ENCODE peak calls at places on chromosome X, in six cellular contexts. R is HCT116, P is H1, W is GM12878, N is K562, L is HepG2. G is an unnamed sample.

GRCh38 chrX:1600406-1601050 is 9.1 kb downstream of the AKAP17A start:
- DNase-seq in R (no peak), P (no peak), W (no peak), N (no peak), L (no peak), G (no peak)

GRCh38 chrX:19924285-19924684 is 36.9 kb upstream of the SH3KBP1 start:
- DNase-seq in R (no peak), P (no peak), W (no peak), N (no peak), L (no peak), G (no peak)

GRCh38 chrX:17635231-17635630 is 102.1 kb upstream of the SCML1 start:
- DNase-seq in R (no peak), P (peak; percentile 66), W (no peak), N (no peak), L (no peak), G (peak; percentile 93)

GRCh38 chrX:63434665-63435064 is 83.5 kb upstream of the SPIN4 start:
- DNase-seq in R (peak; percentile 18), P (no peak), W (no peak), N (peak; percentile 85), L (no peak), G (peak; percentile 60)

GRCh38 chrX:6861456-6861855 is 286.1 kb upstream of the STS start:
- DNase-seq in R (no peak), P (no peak), W (no peak), N (no peak), L (no peak), G (no peak)

GRCh38 chrX:133215747-133216146 is 2.4 kb downstream of the TFDP3 start:
- DNase-seq in R (no peak), P (no peak), W (no peak), N (peak; percentile 29), L (peak; percentile 8), G (peak; percentile 9)

GRCh38 chrX:6954836-6955235 is 192.7 kb upstream of the STS start:
- DNase-seq in R (no peak), P (no peak), W (no peak), N (no peak), L (no peak), G (no peak)

GRCh38 chrX:3320471-3321046 is 25.9 kb downstream of the MXRA5 start:
- DNase-seq in R (no peak), P (no peak), W (no peak), N (no peak), L (no peak), G (no peak)

GRCh38 chrX:9282325-9282724 is 182.5 kb upstream of the TBL1X start:
- DNase-seq in R (no peak), P (no peak), W (no peak), N (no peak), L (no peak), G (no peak)

GRCh38 chrX:20300822-20301221 is 34.1 kb upstream of the RPS6KA3 start:
- DNase-seq in R (no peak), P (no peak), W (no peak), N (no peak), L (no peak), G (no peak)

GRCh38 chrX:17359500-17359899 is 15.5 kb upstream of the NHS start:
- DNase-seq in R (no peak), P (no peak), W (no peak), N (no peak), L (no peak), G (no peak)

GRCh38 chrX:50700921-50701320 is 113.1 kb downstream of the SHROOM4 start:
- DNase-seq in R (no peak), P (no peak), W (no peak), N (no peak), L (no peak), G (peak; percentile 38)

GRCh38 chrX:20116575-20117240 is at the start of gene MAP7D2:
- DNase-seq in R (no peak), P (peak; percentile 52), W (no peak), N (no peak), L (peak; percentile 2), G (no peak)

GRCh38 chrX:34058005-34058404 is 74.1 kb downstream of the FAM47A start:
- DNase-seq in R (no peak), P (peak; percentile 33), W (no peak), N (no peak), L (no peak), G (no peak)

GRCh38 chrX:16610121-16610565 is 39.8 kb upstream of the S100G start:
- DNase-seq in R (no peak), P (no peak), W (no peak), N (no peak), L (no peak), G (no peak)

GRCh38 chrX:111568356-111568755 is 56.9 kb downstream of the SERTM2 start:
- DNase-seq in R (peak; percentile 6), P (no peak), W (no peak), N (peak; percentile 24), L (peak; percentile 0), G (no peak)

GRCh38 chrX:28303486-28303885 is 283.8 kb upstream of the IL1RAPL1 start:
- DNase-seq in R (no peak), P (no peak), W (no peak), N (no peak), L (no peak), G (no peak)

GRCh38 chrX:53354669-53355068 is 67.8 kb downstream of the SMC1A start:
- DNase-seq in R (no peak), P (no peak), W (no peak), N (peak; percentile 19), L (no peak), G (no peak)

GRCh38 chrX:30950391-30950790 is 61.3 kb upstream of the TAB3 start:
- DNase-seq in R (no peak), P (no peak), W (no peak), N (no peak), L (no peak), G (no peak)

GRCh38 chrX:15931362-15931761 is 76.7 kb upstream of the AP1S2 start:
- DNase-seq in R (no peak), P (no peak), W (no peak), N (no peak), L (no peak), G (no peak)

GRCh38 chrX:54357414-54358377 is at the start of gene WNK3:
- DNase-seq in R (no peak), P (peak; percentile 80), W (no peak), N (no peak), L (peak; percentile 0), G (peak; percentile 82)

GRCh38 chrX:1242901-1243402 is 25.7 kb upstream of the CSF2RA start:
- DNase-seq in R (no peak), P (no peak), W (peak; percentile 51), N (no peak), L (no peak), G (no peak)

GRCh38 chrX:27583976-27584375 is 6.2 kb upstream of the DCAF8L2 start:
- DNase-seq in R (no peak), P (no peak), W (no peak), N (no peak), L (no peak), G (no peak)

GRCh38 chrX:102154218-102154860 is 1.4 kb downstream of the BEX5 start:
- DNase-seq in R (no peak), P (peak; percentile 48), W (no peak), N (no peak), L (no peak), G (no peak)

GRCh38 chrX:21960569-21960968 is 20.1 kb downstream of the SMS start:
- DNase-seq in R (no peak), P (no peak), W (no peak), N (peak; percentile 37), L (peak; percentile 27), G (no peak)

GRCh38 chrX:107571296-107571998 is 56.9 kb upstream of the PRPS1 start:
- DNase-seq in R (peak; percentile 8), P (no peak), W (no peak), N (no peak), L (peak; percentile 1), G (no peak)

GRCh38 chrX:40471965-40472648 is 108.7 kb upstream of the ATP6AP2 start:
- DNase-seq in R (no peak), P (peak; percentile 50), W (peak; percentile 33), N (peak; percentile 27), L (peak; percentile 35), G (peak; percentile 43)

GRCh38 chrX:50913520-50913919 is 3.0 kb downstream of the BMP15 start:
- DNase-seq in R (no peak), P (no peak), W (no peak), N (no peak), L (no peak), G (no peak)

GRCh38 chrX:74890676-74891430 is 34.4 kb downstream of the NEXMIF start:
- DNase-seq in R (no peak), P (no peak), W (peak; percentile 80), N (no peak), L (peak; percentile 3), G (no peak)

GRCh38 chrX:71815121-71815905 is 52.2 kb downstream of the CXorf49B start:
- DNase-seq in R (no peak), P (no peak), W (no peak), N (no peak), L (no peak), G (no peak)
- TF ChIP-seq ZNF274 in R (no peak), P (no peak), W (no peak), N (no peak), L (no peak), G (no peak)

GRCh38 chrX:68942141-68942540 is 113.3 kb downstream of the EFNB1 start:
- DNase-seq in R (no peak), P (peak; percentile 6), W (no peak), N (no peak), L (no peak), G (no peak)
- TF ChIP-seq YY1 in R (no peak), P (no peak), W (no peak), N (no peak), L (no peak), G (no peak)

DNA sequence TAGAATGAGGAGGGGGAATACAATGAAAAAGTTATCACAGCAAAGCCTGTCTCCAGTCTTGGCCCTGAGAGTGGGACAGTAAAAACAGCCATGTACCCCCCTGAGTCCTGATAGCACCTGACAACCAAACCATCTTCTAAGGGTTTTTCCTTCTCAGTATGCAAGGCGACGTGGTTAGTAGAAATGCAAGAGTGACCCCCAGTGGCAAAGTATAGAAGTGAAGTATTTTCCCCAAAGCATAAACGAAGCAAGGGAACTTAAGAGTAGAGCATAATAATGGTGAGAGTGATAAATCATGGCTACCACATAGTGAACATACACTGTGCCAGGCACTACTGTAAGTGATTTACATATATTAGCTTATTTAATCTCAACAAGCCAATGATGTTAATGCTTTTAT is 52.8 kb downstream of the FAM47C start:
- DNase-seq in R (peak; percentile 26), P (no peak), W (no peak), N (peak; percentile 38), L (peak; percentile 6), G (peak; percentile 47)
- TF ChIP-seq ZNF274 in R (no peak), P (no peak), W (no peak), N (no peak), L (no peak), G (no peak)

GRCh38 chrX:41559235-41559634 is 112.1 kb downstream of the NYX start:
- DNase-seq in R (no peak), P (no peak), W (no peak), N (no peak), L (no peak), G (no peak)

GRCh38 chrX:41561045-41561444 is 113.9 kb downstream of the NYX start:
- DNase-seq in R (no peak), P (no peak), W (peak; percentile 17), N (peak; percentile 68), L (no peak), G (no peak)

GRCh38 chrX:41556958-41557357 is 109.8 kb downstream of the NYX start:
- DNase-seq in R (no peak), P (no peak), W (no peak), N (no peak), L (no peak), G (no peak)

GRCh38 chrX:41559662-41560061 is 112.5 kb downstream of the NYX start:
- DNase-seq in R (no peak), P (no peak), W (no peak), N (peak; percentile 56), L (no peak), G (no peak)

GRCh38 chrX:41558531-41558930 is 111.4 kb downstream of the NYX start:
- DNase-seq in R (no peak), P (no peak), W (no peak), N (peak; percentile 35), L (no peak), G (no peak)
- TF ChIP-seq YY1 in R (no peak), P (no peak), W (no peak), N (no peak), L (no peak), G (no peak)